ENCODE peak calls at places on chromosomes 5 and 9, in seven cellular contexts. One of them, this sample, is unnamed.

GRCh38 chr9:8384126-8384525 is 584.5 kb upstream of the DMAC1 start:
- DNase-seq in trophoblast cell: no peak
- DNase-seq in neuronal stem cell: no peak
- DNase-seq in IMR-90: no peak
- DNase-seq in mesendoderm: no peak
- DNase-seq in H9: no peak
- DNase-seq in H1: no peak
- DNase-seq in this sample: no peak

GRCh38 chr9:123663529-123663928 is 266.4 kb downstream of the DENND1A start:
- DNase-seq in IMR-90: no peak
- DNase-seq in mesendoderm: no peak
- DNase-seq in H9: no peak
- DNase-seq in neuronal stem cell: no peak
- DNase-seq in trophoblast cell: no peak
- DNase-seq in H1: no peak
- DNase-seq in this sample: no peak

GRCh38 chr5:107269256-107269655 is 401.5 kb downstream of the EFNA5 start:
- DNase-seq in H9: no peak
- DNase-seq in H1: no peak
- DNase-seq in IMR-90: no peak
- DNase-seq in neuronal stem cell: no peak
- DNase-seq in trophoblast cell: no peak
- DNase-seq in mesendoderm: peak
- DNase-seq in this sample: no peak

GRCh38 chr5:9348296-9348996 is 197.4 kb downstream of the SEMA5A start:
- DNase-seq in trophoblast cell: peak
- DNase-seq in mesendoderm: peak
- DNase-seq in H9: no peak
- DNase-seq in IMR-90: peak
- DNase-seq in neuronal stem cell: no peak
- DNase-seq in H1: no peak
- DNase-seq in this sample: peak

GRCh38 chr9:120441446-120442279 is 138.3 kb downstream of the CDK5RAP2 start:
- DNase-seq in H1: no peak
- DNase-seq in neuronal stem cell: no peak
- DNase-seq in trophoblast cell: peak
- DNase-seq in mesendoderm: no peak
- DNase-seq in IMR-90: peak
- DNase-seq in H9: no peak
- DNase-seq in this sample: peak

GRCh38 chr9:12463641-12464040 is 229.5 kb upstream of the TYRP1 start:
- DNase-seq in mesendoderm: peak
- DNase-seq in trophoblast cell: no peak
- DNase-seq in H1: no peak
- DNase-seq in IMR-90: no peak
- DNase-seq in neuronal stem cell: no peak
- DNase-seq in H9: no peak
- DNase-seq in this sample: no peak

GRCh38 chr5:83740741-83741140 is 20.1 kb upstream of the HAPLN1 start:
- DNase-seq in H9: no peak
- DNase-seq in trophoblast cell: no peak
- DNase-seq in H1: no peak
- DNase-seq in neuronal stem cell: no peak
- DNase-seq in IMR-90: no peak
- DNase-seq in mesendoderm: no peak
- DNase-seq in this sample: no peak

GRCh38 chr5:151205411-151205810 is 18.5 kb downstream of the CCDC69 start:
- DNase-seq in mesendoderm: no peak
- DNase-seq in IMR-90: no peak
- DNase-seq in trophoblast cell: no peak
- DNase-seq in H9: no peak
- DNase-seq in H1: no peak
- DNase-seq in neuronal stem cell: no peak
- DNase-seq in this sample: no peak

GRCh38 chr5:178785999-178786398 is 55.5 kb upstream of the ZNF354A start:
- DNase-seq in trophoblast cell: no peak
- DNase-seq in IMR-90: no peak
- DNase-seq in mesendoderm: no peak
- DNase-seq in neuronal stem cell: no peak
- DNase-seq in H1: no peak
- DNase-seq in H9: no peak
- DNase-seq in this sample: peak

GRCh38 chr9:134942011-134942410 is 24.3 kb upstream of the FCN1 start:
- DNase-seq in H9: no peak
- DNase-seq in H1: no peak
- DNase-seq in mesendoderm: no peak
- DNase-seq in IMR-90: no peak
- DNase-seq in trophoblast cell: no peak
- DNase-seq in neuronal stem cell: no peak
- DNase-seq in this sample: no peak

GRCh38 chr5:84393969-84394368 is 9.3 kb upstream of the EDIL3 start:
- DNase-seq in neuronal stem cell: no peak
- DNase-seq in mesendoderm: no peak
- DNase-seq in trophoblast cell: no peak
- DNase-seq in H1: no peak
- DNase-seq in H9: no peak
- DNase-seq in IMR-90: peak
- DNase-seq in this sample: peak

GRCh38 chr9:132197856-132198550 is 36.1 kb downstream of the NTNG2 start:
- DNase-seq in H9: no peak
- DNase-seq in IMR-90: no peak
- DNase-seq in trophoblast cell: no peak
- DNase-seq in mesendoderm: no peak
- DNase-seq in H1: no peak
- DNase-seq in neuronal stem cell: no peak
- DNase-seq in this sample: no peak
- H2BK5ac ChIP-seq in H9: no peak
- H2BK5ac ChIP-seq in IMR-90: no peak
- H2BK5ac ChIP-seq in trophoblast cell: no peak
- H2BK5ac ChIP-seq in mesendoderm: no peak
- H2BK5ac ChIP-seq in H1: no peak
- H2BK5ac ChIP-seq in neuronal stem cell: peak
- H2BK5ac ChIP-seq in this sample: no peak

GRCh38 chr9:18605763-18606162 is 131.8 kb downstream of the ADAMTSL1 start:
- DNase-seq in IMR-90: peak
- DNase-seq in H1: no peak
- DNase-seq in neuronal stem cell: no peak
- DNase-seq in trophoblast cell: no peak
- DNase-seq in H9: no peak
- DNase-seq in mesendoderm: peak
- DNase-seq in this sample: peak
- H3K9ac ChIP-seq in IMR-90: no peak
- H3K9ac ChIP-seq in H1: no peak
- H3K9ac ChIP-seq in neuronal stem cell: no peak
- H3K9ac ChIP-seq in trophoblast cell: no peak
- H3K9ac ChIP-seq in H9: no peak
- H3K9ac ChIP-seq in mesendoderm: no peak
- H3K9ac ChIP-seq in this sample: peak

GRCh38 chr9:108108802-108109448 is 619.4 kb upstream of the KLF4 start:
- DNase-seq in neuronal stem cell: no peak
- DNase-seq in H9: no peak
- DNase-seq in trophoblast cell: no peak
- DNase-seq in IMR-90: peak
- DNase-seq in H1: no peak
- DNase-seq in mesendoderm: no peak
- DNase-seq in this sample: peak
- H3K23ac ChIP-seq in neuronal stem cell: no peak
- H3K23ac ChIP-seq in H9: no peak
- H3K23ac ChIP-seq in trophoblast cell: no peak
- H3K23ac ChIP-seq in IMR-90: no peak
- H3K23ac ChIP-seq in H1: no peak
- H3K23ac ChIP-seq in mesendoderm: no peak
- H3K23ac ChIP-seq in this sample: no peak

DNA sequence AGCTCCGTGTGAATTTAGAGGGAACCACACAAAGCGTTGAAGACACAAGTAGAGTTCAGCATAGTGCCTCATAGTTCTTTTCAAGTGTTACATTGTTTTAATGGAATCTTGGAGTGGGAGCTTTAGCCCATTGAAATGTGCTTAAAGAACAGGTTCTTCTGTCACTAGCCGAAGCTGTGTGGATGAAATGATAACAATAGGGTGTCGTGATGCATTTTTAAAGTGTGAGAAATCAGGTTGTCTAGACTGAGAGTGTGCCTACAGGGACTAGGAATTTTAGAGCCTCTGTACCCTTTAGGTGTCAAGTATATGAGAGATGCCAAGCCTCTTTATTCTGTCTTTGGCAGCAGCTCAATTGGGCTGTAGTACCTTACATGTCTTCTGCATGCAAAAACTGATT is 83.0 kb downstream of the NDUFS4 start:
- DNase-seq in mesendoderm: peak
- DNase-seq in trophoblast cell: peak
- DNase-seq in H1: no peak
- DNase-seq in H9: no peak
- DNase-seq in IMR-90: no peak
- DNase-seq in neuronal stem cell: peak
- DNase-seq in this sample: no peak
- H2BK5ac ChIP-seq in mesendoderm: no peak
- H2BK5ac ChIP-seq in trophoblast cell: no peak
- H2BK5ac ChIP-seq in H1: no peak
- H2BK5ac ChIP-seq in H9: no peak
- H2BK5ac ChIP-seq in IMR-90: no peak
- H2BK5ac ChIP-seq in neuronal stem cell: no peak
- H2BK5ac ChIP-seq in this sample: no peak

DNA sequence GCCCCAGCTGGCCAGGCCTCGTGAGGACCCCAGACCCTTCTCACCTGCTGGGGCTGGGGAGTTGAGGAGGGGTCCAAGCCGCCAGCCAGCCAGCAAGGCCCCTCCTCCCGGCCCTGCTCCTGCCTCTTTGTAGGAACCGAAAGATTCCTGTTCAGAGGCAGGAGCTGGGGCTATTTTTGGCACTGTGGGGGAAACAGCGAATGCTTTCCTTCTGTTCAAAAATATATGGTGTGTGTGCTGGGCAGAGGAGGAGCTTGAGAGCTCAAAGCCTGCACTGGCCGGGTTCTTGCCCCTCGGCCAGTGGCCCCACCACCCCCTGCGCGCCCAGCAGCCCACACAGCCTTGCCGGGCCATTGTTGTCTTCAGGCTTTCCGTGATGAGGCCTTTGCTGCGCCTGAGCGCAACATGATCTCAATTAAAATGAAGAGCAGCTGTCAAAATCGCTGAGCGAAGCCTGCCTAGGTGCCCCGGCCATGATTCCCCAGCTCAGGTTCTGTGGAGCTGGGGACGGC is 13.3 kb downstream of the NCS1 start:
- DNase-seq in H1: no peak
- DNase-seq in H9: no peak
- DNase-seq in trophoblast cell: no peak
- DNase-seq in mesendoderm: no peak
- DNase-seq in IMR-90: peak
- DNase-seq in neuronal stem cell: no peak
- DNase-seq in this sample: peak
- H3K9ac ChIP-seq in H1: no peak
- H3K9ac ChIP-seq in H9: no peak
- H3K9ac ChIP-seq in trophoblast cell: no peak
- H3K9ac ChIP-seq in mesendoderm: no peak
- H3K9ac ChIP-seq in IMR-90: peak
- H3K9ac ChIP-seq in neuronal stem cell: no peak
- H3K9ac ChIP-seq in this sample: no peak

DNA sequence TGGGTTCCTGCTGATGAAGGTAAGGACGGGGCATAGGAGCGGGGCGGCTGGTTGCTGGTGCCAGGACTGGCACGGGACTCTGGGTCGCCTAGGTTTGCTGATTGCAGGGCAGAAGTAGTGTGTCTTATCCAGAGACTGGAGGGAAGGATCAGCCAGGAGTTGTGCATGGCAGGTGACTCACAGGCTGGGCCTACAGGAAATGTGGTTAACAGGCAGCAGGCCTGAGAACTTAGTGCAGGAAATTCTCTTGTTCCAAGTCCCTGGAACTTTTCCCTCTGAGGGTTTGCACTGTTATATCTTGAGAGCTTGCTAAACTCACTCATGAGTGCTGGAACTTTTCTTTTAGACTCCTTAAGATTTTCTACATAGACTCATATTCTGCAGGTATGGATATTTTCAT is 95.1 kb downstream of the ANXA2R start:
- DNase-seq in mesendoderm: peak
- DNase-seq in H9: no peak
- DNase-seq in H1: no peak
- DNase-seq in trophoblast cell: peak
- DNase-seq in IMR-90: peak
- DNase-seq in neuronal stem cell: no peak
- DNase-seq in this sample: peak
- H3K23ac ChIP-seq in mesendoderm: no peak
- H3K23ac ChIP-seq in H9: no peak
- H3K23ac ChIP-seq in H1: no peak
- H3K23ac ChIP-seq in trophoblast cell: no peak
- H3K23ac ChIP-seq in IMR-90: no peak
- H3K23ac ChIP-seq in neuronal stem cell: no peak
- H3K23ac ChIP-seq in this sample: no peak

DNA sequence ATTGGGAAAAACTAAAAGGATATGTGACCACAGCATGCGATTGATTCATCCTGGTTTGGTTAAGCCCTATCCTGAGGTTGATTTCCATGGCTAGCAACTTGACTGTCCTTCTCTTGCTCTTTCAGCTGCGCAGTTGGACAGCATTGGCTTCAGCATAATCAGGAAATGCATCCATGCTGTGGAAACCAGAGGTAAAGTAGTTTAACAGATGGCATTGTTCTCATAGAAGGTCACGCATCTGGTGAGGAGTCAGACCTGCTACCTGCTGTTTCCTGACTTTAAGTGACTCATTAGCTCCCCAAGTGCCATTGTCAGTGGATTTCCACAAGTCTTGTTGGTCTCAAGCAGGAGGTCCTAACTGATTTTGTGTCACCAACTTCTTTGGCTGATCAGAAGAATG is 266.9 kb downstream of the ARHGAP26 start:
- DNase-seq in mesendoderm: peak
- DNase-seq in neuronal stem cell: no peak
- DNase-seq in H9: peak
- DNase-seq in H1: no peak
- DNase-seq in trophoblast cell: no peak
- DNase-seq in IMR-90: no peak
- DNase-seq in this sample: no peak
- H2BK5ac ChIP-seq in mesendoderm: no peak
- H2BK5ac ChIP-seq in neuronal stem cell: no peak
- H2BK5ac ChIP-seq in H9: no peak
- H2BK5ac ChIP-seq in H1: no peak
- H2BK5ac ChIP-seq in trophoblast cell: no peak
- H2BK5ac ChIP-seq in IMR-90: no peak
- H2BK5ac ChIP-seq in this sample: no peak

This sample was measured in mesenchymal stem cell.